ENCODE peak calls at places on chromosome 7, in eight cellular contexts. W is lower leg skin, G is sigmoid colon, C is tibial nerve, F is spleen, D is HCT116, Z is A549, R is uterus. H is an unnamed sample.

GRCh38 chr7:55249332-55249731 is 115.8 kb upstream of the LANCL2 start:
- DNase-seq in W (no peak), G (no peak), C (no peak), F (no peak), D (no peak), Z (no peak), R (no peak), H (no peak)

GRCh38 chr7:21941570-21942224 is 4.0 kb downstream of the CDCA7L start:
- DNase-seq in W (no peak), G (no peak), C (no peak), F (no peak), D (no peak), Z (no peak), R (no peak), H (no peak)

GRCh38 chr7:155224116-155224811 is 73.4 kb upstream of the INSIG1 start:
- DNase-seq in W (no peak), G (no peak), C (no peak), F (peak; percentile 47), D (no peak), Z (no peak), R (no peak), H (no peak)

GRCh38 chr7:105133358-105133757 is 119.4 kb downstream of the KMT2E start:
- DNase-seq in W (no peak), G (no peak), C (no peak), F (no peak), D (no peak), Z (no peak), R (no peak), H (no peak)

GRCh38 chr7:1030444-1031070 is 13.8 kb upstream of the GPR146 start:
- DNase-seq in W (no peak), G (no peak), C (no peak), F (peak; percentile 69), D (no peak), Z (no peak), R (no peak), H (no peak)

GRCh38 chr7:35781767-35782515 is 18.9 kb upstream of the SEPTIN7 start:
- DNase-seq in W (no peak), G (no peak), C (no peak), F (no peak), D (no peak), Z (no peak), R (no peak), H (no peak)

GRCh38 chr7:132580277-132580676 is 4.0 kb upstream of the PLXNA4 start:
- DNase-seq in W (no peak), G (no peak), C (no peak), F (no peak), D (no peak), Z (peak; percentile 32), R (no peak), H (no peak)

GRCh38 chr7:40918701-40919271 is 784.0 kb downstream of the SUGCT start:
- DNase-seq in W (no peak), G (no peak), C (no peak), F (no peak), D (no peak), Z (peak; percentile 17), R (no peak), H (peak; percentile 19)

GRCh38 chr7:92699560-92699959 is 109.4 kb upstream of the FAM133B start:
- DNase-seq in W (no peak), G (no peak), C (no peak), F (no peak), D (no peak), Z (no peak), R (no peak), H (no peak)

GRCh38 chr7:153858335-153858734 is 193.9 kb upstream of the DPP6 start:
- DNase-seq in W (no peak), G (peak; percentile 69), C (no peak), F (no peak), D (no peak), Z (no peak), R (peak; percentile 36), H (no peak)

GRCh38 chr7:82221152-82221674 is 222.4 kb downstream of the CACNA2D1 start:
- DNase-seq in W (no peak), G (no peak), C (no peak), F (no peak), D (no peak), Z (no peak), R (no peak), H (no peak)

GRCh38 chr7:41940760-41941343 is 238.0 kb upstream of the INHBA start:
- DNase-seq in W (peak; percentile 66), G (peak; percentile 83), C (peak; percentile 69), F (no peak), D (peak; percentile 32), Z (peak; percentile 71), R (peak; percentile 77), H (peak; percentile 76)

GRCh38 chr7:92851732-92852131 is 15.4 kb upstream of the CDK6 start:
- DNase-seq in W (no peak), G (no peak), C (no peak), F (no peak), D (no peak), Z (no peak), R (no peak), H (no peak)

GRCh38 chr7:43577485-43577951 is 5.4 kb upstream of the STK17A start:
- DNase-seq in W (no peak), G (no peak), C (no peak), F (no peak), D (no peak), Z (peak; percentile 59), R (no peak), H (no peak)

GRCh38 chr7:7761974-7762769 is 43.8 kb upstream of the RPA3 start:
- DNase-seq in W (no peak), G (no peak), C (peak; percentile 9), F (no peak), D (no peak), Z (peak; percentile 27), R (no peak), H (peak; percentile 24)

GRCh38 chr7:96414931-96415292 is 93.0 kb upstream of the SLC25A13 start:
- DNase-seq in W (peak; percentile 42), G (no peak), C (peak; percentile 56), F (no peak), D (peak; percentile 13), Z (peak; percentile 42), R (no peak), H (no peak)

GRCh38 chr7:14385074-14385473 is 395.6 kb upstream of the ETV1 start:
- DNase-seq in W (no peak), G (no peak), C (no peak), F (no peak), D (no peak), Z (no peak), R (no peak), H (no peak)

GRCh38 chr7:154651501-154651900 is 351.4 kb downstream of the PAXIP1 start:
- DNase-seq in W (no peak), G (no peak), C (no peak), F (no peak), D (no peak), Z (no peak), R (no peak), H (no peak)

GRCh38 chr7:131556912-131557457 is 557 bp upstream of the PODXL start:
- DNase-seq in W (no peak), G (no peak), C (no peak), F (no peak), D (no peak), Z (no peak), R (no peak), H (no peak)

GRCh38 chr7:85695041-85695990 is 508.5 kb upstream of the SEMA3D start:
- DNase-seq in W (no peak), G (no peak), C (no peak), F (no peak), D (no peak), Z (peak; percentile 79), R (no peak), H (no peak)

GRCh38 chr7:7791523-7791922 is 73.1 kb upstream of the RPA3 start:
- DNase-seq in W (no peak), G (no peak), C (no peak), F (no peak), D (no peak), Z (no peak), R (no peak), H (no peak)

GRCh38 chr7:106643189-106643588 is 17.8 kb downstream of the CCDC71L start:
- DNase-seq in W (no peak), G (no peak), C (no peak), F (no peak), D (no peak), Z (no peak), R (no peak), H (no peak)

GRCh38 chr7:157539521-157539920 is 202.7 kb downstream of the DNAJB6 start:
- DNase-seq in W (no peak), G (peak; percentile 39), C (no peak), F (peak; percentile 42), D (no peak), Z (no peak), R (no peak), H (no peak)

GRCh38 chr7:100402241-100402640 is 26.3 kb downstream of the ZCWPW1 start:
- DNase-seq in W (no peak), G (no peak), C (no peak), F (no peak), D (no peak), Z (no peak), R (no peak), H (no peak)

GRCh38 chr7:117282239-117282812 is 40.5 kb downstream of the WNT2 start:
- DNase-seq in W (no peak), G (no peak), C (no peak), F (no peak), D (no peak), Z (no peak), R (no peak), H (no peak)

GRCh38 chr7:151237244-151238189 is 5.2 kb downstream of the CHPF2 start:
- DNase-seq in W (no peak), G (peak; percentile 64), C (no peak), F (peak; percentile 78), D (no peak), Z (no peak), R (no peak), H (no peak)
- TF ChIP-seq POLR2A in W (no peak), G (no peak), C (no peak), F (no peak), D (no peak), Z (no peak), R (no peak), H (no peak)

GRCh38 chr7:128105228-128106022 is 74.2 kb upstream of the LRRC4 start:
- DNase-seq in W (no peak), G (peak; percentile 66), C (no peak), F (peak; percentile 75), D (no peak), Z (no peak), R (no peak), H (no peak)
- TF ChIP-seq POLR2A in W (no peak), G (no peak), C (no peak), F (no peak), D (no peak), Z (no peak), R (no peak), H (no peak)

GRCh38 chr7:122637799-122638198 is 61.1 kb downstream of the RNF133 start:
- DNase-seq in W (no peak), G (no peak), C (no peak), F (no peak), D (no peak), Z (no peak), R (no peak), H (no peak)

GRCh38 chr7:122638459-122638858 is 60.5 kb downstream of the RNF133 start:
- DNase-seq in W (no peak), G (no peak), C (no peak), F (no peak), D (no peak), Z (no peak), R (no peak), H (no peak)

GRCh38 chr7:122643248-122643647 is 55.7 kb downstream of the RNF133 start:
- DNase-seq in W (no peak), G (no peak), C (no peak), F (no peak), D (no peak), Z (no peak), R (no peak), H (no peak)
- TF ChIP-seq POLR2A in W (no peak), G (no peak), C (no peak), F (no peak), D (no peak), Z (no peak), R (no peak), H (no peak)

GRCh38 chr7:120941856-120942255 is 8.7 kb upstream of the ING3 start:
- DNase-seq in W (no peak), G (no peak), C (no peak), F (no peak), D (no peak), Z (no peak), R (no peak), H (no peak)
- TF ChIP-seq POLR2A in W (no peak), G (no peak), C (no peak), F (no peak), D (no peak), Z (no peak), R (no peak), H (no peak)